ENCODE peak calls at places on chromosome 10, in four cellular contexts. Q is amygdala; W is activated naive CD4-positive, alpha-beta T cell; U is NCI-H1694. C is an unnamed sample.

GRCh38 chr10:119293368-119293767 is 86.0 kb downstream of the GRK5 start:
- DNase-seq in W (no peak), Q (no peak), U (no peak), C (no peak)

GRCh38 chr10:99523251-99523773 is 9.4 kb upstream of the NKX2-3 start:
- DNase-seq in Q (no peak), W (no peak), U (no peak), C (no peak)

GRCh38 chr10:3451516-3452185 is 279.1 kb upstream of the PITRM1 start:
- DNase-seq in Q (no peak), W (no peak), U (no peak), C (no peak)

GRCh38 chr10:86755740-86756510 is 494 bp upstream of the BMPR1A start:
- DNase-seq in Q (peak), W (peak), U (peak), C (peak)

GRCh38 chr10:89163265-89163995 is 43.7 kb downstream of the CH25H start:
- DNase-seq in U (peak), Q (peak), W (no peak), C (peak)

GRCh38 chr10:73601486-73601921 is 10.4 kb upstream of the USP54 start:
- DNase-seq in Q (no peak), W (no peak), U (no peak), C (no peak)

GRCh38 chr10:51607436-51607835 is 92.0 kb downstream of the CSTF2T start:
- DNase-seq in U (no peak), W (no peak), Q (no peak), C (no peak)

GRCh38 chr10:29345144-29345892 is 56.4 kb downstream of the LYZL1 start:
- DNase-seq in U (no peak), W (no peak), Q (no peak), C (no peak)

GRCh38 chr10:111137587-111137986 is 60.8 kb downstream of the ADRA2A start:
- DNase-seq in U (no peak), W (no peak), Q (no peak), C (no peak)